ENCODE peak calls at places on chromosomes 6 and 20, in eight cellular contexts. T is astrocyte of the spinal cord, B is heart left ventricle, S is GM12865, Y is LNCaP clone FGC, I is mucosa of descending colon, C is AG10803, P is stomach. L is an unnamed sample.

GRCh38 chr6:1200706-1201105 is 111.2 kb upstream of the FOXQ1 start:
- DNase-seq in T (peak; percentile 5), B (no peak), S (no peak), Y (no peak), I (no peak), C (peak; percentile 90), P (no peak), L (no peak)

GRCh38 chr6:159059099-159059498 is 14.3 kb upstream of the TAGAP start:
- DNase-seq in T (no peak), B (no peak), S (peak; percentile 32), Y (no peak), I (no peak), C (no peak), P (no peak), L (no peak)

GRCh38 chr6:98486052-98486451 is 348.3 kb upstream of the POU3F2 start:
- DNase-seq in T (no peak), B (no peak), S (no peak), Y (no peak), I (no peak), C (no peak), P (no peak), L (no peak)

GRCh38 chr20:48521121-48521520 is 306.7 kb downstream of the PREX1 start:
- DNase-seq in T (no peak), B (no peak), S (no peak), Y (no peak), I (no peak), C (no peak), P (no peak), L (no peak)

GRCh38 chr20:1741309-1742048 is 83.9 kb upstream of the SIRPG start:
- DNase-seq in T (no peak), B (no peak), S (no peak), Y (no peak), I (no peak), C (no peak), P (no peak), L (no peak)

GRCh38 chr20:43188861-43189613 is 669 bp downstream of the PTPRT start:
- DNase-seq in T (no peak), B (no peak), S (no peak), Y (no peak), I (no peak), C (no peak), P (no peak), L (no peak)

GRCh38 chr6:46098678-46099077 is 31.1 kb upstream of the ENPP4 start:
- DNase-seq in T (no peak), B (peak; percentile 62), S (no peak), Y (no peak), I (peak; percentile 68), C (no peak), P (peak; percentile 82), L (peak; percentile 60)

GRCh38 chr6:136641873-136642465 is 91.7 kb upstream of the MAP7 start:
- DNase-seq in T (no peak), B (no peak), S (no peak), Y (no peak), I (no peak), C (no peak), P (no peak), L (no peak)

GRCh38 chr20:58986286-58986967 is 5.4 kb downstream of the NELFCD start:
- DNase-seq in T (no peak), B (no peak), S (no peak), Y (no peak), I (no peak), C (no peak), P (peak; percentile 4), L (no peak)

GRCh38 chr6:20554326-20554725 is 20.1 kb downstream of the CDKAL1 start:
- DNase-seq in T (no peak), B (no peak), S (no peak), Y (no peak), I (no peak), C (peak; percentile 54), P (no peak), L (no peak)

GRCh38 chr6:47207261-47207660 is 102.4 kb downstream of the TNFRSF21 start:
- DNase-seq in T (no peak), B (no peak), S (no peak), Y (no peak), I (no peak), C (no peak), P (no peak), L (no peak)

GRCh38 chr6:168035098-168035660 is 37.7 kb downstream of the KIF25 start:
- DNase-seq in T (peak; percentile 70), B (peak; percentile 85), S (no peak), Y (no peak), I (peak; percentile 67), C (peak; percentile 77), P (peak; percentile 45), L (peak; percentile 24)

GRCh38 chr6:43271103-43271815 is 26.8 kb upstream of the SLC22A7 start:
- DNase-seq in T (no peak), B (no peak), S (peak; percentile 47), Y (no peak), I (peak; percentile 20), C (no peak), P (no peak), L (no peak)

GRCh38 chr6:43268782-43269272 is 25.5 kb downstream of the TTBK1 start:
- DNase-seq in T (no peak), B (peak; percentile 28), S (no peak), Y (no peak), I (no peak), C (no peak), P (no peak), L (no peak)

GRCh38 chr6:43268348-43268685 is 25.0 kb downstream of the TTBK1 start:
- DNase-seq in T (no peak), B (peak; percentile 71), S (no peak), Y (no peak), I (no peak), C (no peak), P (no peak), L (no peak)

GRCh38 chr6:43267619-43268347 is 24.5 kb downstream of the TTBK1 start:
- DNase-seq in T (no peak), B (peak; percentile 32), S (no peak), Y (no peak), I (peak; percentile 65), C (no peak), P (no peak), L (no peak)

GRCh38 chr6:43269273-43270007 is 26.2 kb downstream of the TTBK1 start:
- DNase-seq in T (no peak), B (peak; percentile 74), S (no peak), Y (no peak), I (peak; percentile 81), C (no peak), P (peak; percentile 38), L (no peak)
- H3K4me3 ChIP-seq in T (no peak overlapping the region), B (peak overlapping the region; percentile 41), S (peak overlapping the region; percentile 11), Y (no peak overlapping the region), I (no peak overlapping the region), C (peak overlapping the region; percentile 42), P (peak overlapping the region; percentile 49), L (peak overlapping the region; percentile 21)

GRCh38 chr6:139066080-139066479 is 37.5 kb downstream of the ABRACL start:
- DNase-seq in T (no peak), B (no peak), S (no peak), Y (no peak), I (no peak), C (no peak), P (no peak), L (no peak)

GRCh38 chr6:139068846-139069245 is 40.3 kb downstream of the ABRACL start:
- DNase-seq in T (no peak), B (no peak), S (no peak), Y (no peak), I (no peak), C (no peak), P (no peak), L (no peak)

GRCh38 chr6:139062921-139063320 is 34.4 kb downstream of the ABRACL start:
- DNase-seq in T (peak; percentile 41), B (no peak), S (no peak), Y (no peak), I (no peak), C (peak; percentile 84), P (no peak), L (no peak)

GRCh38 chr6:139060332-139060731 is 31.8 kb downstream of the ABRACL start:
- DNase-seq in T (peak; percentile 88), B (no peak), S (peak; percentile 20), Y (no peak), I (no peak), C (peak; percentile 93), P (no peak), L (no peak)

GRCh38 chr6:139064981-139065665 is 36.6 kb downstream of the ABRACL start:
- DNase-seq in T (no peak), B (no peak), S (no peak), Y (no peak), I (no peak), C (peak; percentile 16), P (no peak), L (no peak)
- TF ChIP-seq CTCF in T (no peak), B (no peak), S (no peak), Y (no peak), I (no peak), C (no peak), P (no peak), L (no peak)

DNA sequence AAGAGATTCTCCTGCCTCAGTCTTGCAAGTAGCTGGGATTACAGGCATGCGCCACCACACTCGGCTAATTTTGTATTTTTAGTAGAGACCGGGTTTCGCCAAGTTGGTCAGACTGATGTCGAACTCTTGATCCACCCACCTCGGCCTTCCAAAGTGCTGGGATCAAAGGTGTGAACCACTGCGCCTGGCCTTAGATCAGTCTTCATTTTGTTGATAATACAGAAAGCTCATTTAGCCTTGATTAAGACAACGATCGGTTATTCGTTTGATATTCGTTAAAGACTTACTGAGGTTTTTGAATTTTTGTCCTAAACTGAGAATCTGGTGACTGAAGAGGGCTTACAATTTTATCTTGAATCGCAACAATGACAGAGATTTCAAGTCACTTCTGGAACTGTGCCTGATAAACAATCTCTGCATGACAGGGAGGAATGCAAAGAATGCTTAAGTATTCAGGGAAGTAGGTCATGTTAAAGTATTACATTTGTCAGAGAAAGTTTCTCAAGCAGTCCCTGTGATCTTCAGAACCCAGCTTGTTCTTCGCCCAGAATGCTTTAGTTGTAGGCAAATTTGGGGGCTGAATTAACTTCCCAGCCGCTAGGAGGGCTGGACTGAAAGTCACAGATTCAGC is 14.8 kb downstream of the AKAP12 start:
- DNase-seq in T (peak; percentile 50), B (no peak), S (no peak), Y (no peak), I (no peak), C (peak; percentile 65), P (no peak), L (no peak)
- H3K4me3 ChIP-seq in T (no peak overlapping the region), B (no peak overlapping the region), S (no peak overlapping the region), Y (no peak overlapping the region), I (no peak overlapping the region), C (no peak overlapping the region), P (no peak overlapping the region), L (no peak overlapping the region)

DNA sequence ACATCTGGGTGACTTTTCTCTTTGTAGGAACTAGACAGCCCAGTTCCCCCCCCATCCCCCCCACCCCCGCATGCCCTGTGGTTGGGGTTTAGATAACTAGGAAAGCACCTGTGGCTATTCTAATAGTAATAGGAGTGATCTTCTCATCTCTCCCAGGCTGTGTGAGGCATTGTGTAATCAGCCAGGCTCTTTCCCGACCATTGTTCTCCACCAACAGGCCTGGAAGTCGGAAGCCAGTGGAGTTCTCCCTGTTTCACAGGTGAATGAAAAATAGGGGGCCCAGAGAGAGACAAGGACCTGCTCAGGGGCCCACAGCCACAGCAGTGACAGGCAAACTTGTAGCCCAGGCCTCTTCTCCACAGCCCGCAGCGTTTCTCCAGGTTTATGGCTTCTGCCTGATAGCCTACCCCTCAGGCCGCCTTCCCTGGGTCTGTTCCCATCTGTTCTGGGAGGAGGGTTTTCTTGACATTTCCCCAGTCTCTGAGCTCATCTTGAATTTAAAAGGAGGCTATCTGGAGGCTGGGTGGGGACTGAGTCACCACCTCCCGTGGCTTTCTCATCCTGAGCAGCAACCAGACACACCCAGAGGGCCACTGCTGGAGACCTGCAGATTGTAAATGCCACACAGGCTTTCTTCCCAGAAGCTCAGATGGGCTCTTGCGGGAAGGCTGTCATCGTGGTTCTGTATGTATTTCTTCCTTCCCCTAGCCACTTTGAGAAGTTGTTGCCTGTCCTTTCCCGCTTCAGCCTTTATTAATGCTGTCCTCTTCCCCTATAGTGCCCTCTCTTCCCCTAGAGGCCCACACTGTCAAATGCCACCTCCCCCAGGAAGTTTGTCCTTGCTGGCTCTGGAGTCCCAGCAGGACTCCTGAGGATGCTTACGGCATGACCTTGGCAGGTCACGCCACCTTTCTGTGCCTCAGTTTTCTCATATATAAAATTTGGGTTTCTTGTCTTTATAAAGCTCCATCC is 75.9 kb upstream of the MYL9 start:
- DNase-seq in T (peak; percentile 91), B (no peak), S (peak; percentile 31), Y (no peak), I (peak; percentile 52), C (peak; percentile 85), P (peak; percentile 35), L (no peak)
- TF ChIP-seq CTCF in T (no peak), B (no peak), S (no peak), Y (no peak), I (no peak), C (peak; percentile 7), P (no peak), L (no peak)